ENCODE peak calls at places on chromosome 3, in nine cellular contexts. M, H, T, D, Y, X, W, S and Z are unnamed samples.

GRCh38 chr3:185933374-185933950 is 4.4 kb downstream of the TRA2B start:
- DNase-seq in M (no peak), H (no peak), T (no peak), D (no peak), Y (no peak), X (no peak), W (no peak), S (no peak), Z (no peak)

GRCh38 chr3:4680881-4681300 is 187.7 kb downstream of the ITPR1 start:
- DNase-seq in M (peak), H (no peak), T (no peak), D (no peak), Y (no peak), X (no peak), W (no peak), S (no peak), Z (no peak)

GRCh38 chr3:8445861-8446260 is 55.8 kb upstream of the LMCD1 start:
- DNase-seq in M (peak), H (no peak), T (no peak), D (no peak), Y (no peak), X (no peak), W (peak), S (no peak), Z (no peak)

GRCh38 chr3:151912041-151912440 is 38.6 kb downstream of the SUCNR1 start:
- DNase-seq in M (peak), H (no peak), T (no peak), D (no peak), Y (no peak), X (no peak), W (no peak), S (no peak), Z (no peak)

GRCh38 chr3:127800508-127800907 is 21.8 kb downstream of the MGLL start:
- DNase-seq in M (peak), H (no peak), T (no peak), D (no peak), Y (no peak), X (peak), W (no peak), S (no peak), Z (peak)

GRCh38 chr3:133531981-133532380 is 41.5 kb upstream of the CDV3 start:
- DNase-seq in M (peak), H (no peak), T (no peak), D (no peak), Y (no peak), X (no peak), W (peak), S (no peak), Z (no peak)

GRCh38 chr3:72887378-72887722 is 496 bp upstream of the GXYLT2 start:
- DNase-seq in M (peak), H (no peak), T (no peak), D (no peak), Y (no peak), X (no peak), W (peak), S (no peak), Z (no peak)

GRCh38 chr3:195818301-195818700 is 6.6 kb upstream of the MUC4 start:
- DNase-seq in M (no peak), H (no peak), T (no peak), D (no peak), Y (no peak), X (no peak), W (no peak), S (no peak), Z (no peak)

GRCh38 chr3:111517801-111518200 is 24.2 kb upstream of the CD96 start:
- DNase-seq in M (no peak), H (no peak), T (no peak), D (no peak), Y (no peak), X (no peak), W (no peak), S (no peak), Z (no peak)

GRCh38 chr3:45035441-45036301 is 9.6 kb downstream of the CLEC3B start:
- DNase-seq in M (no peak), H (peak), T (peak), D (no peak), Y (peak), X (no peak), W (peak), S (no peak), Z (no peak)

GRCh38 chr3:63870606-63871005 is 6.9 kb downstream of the ATXN7 start:
- DNase-seq in M (no peak), H (no peak), T (no peak), D (no peak), Y (no peak), X (no peak), W (no peak), S (no peak), Z (no peak)

GRCh38 chr3:153210660-153211059 is 48.6 kb downstream of the RAP2B start:
- DNase-seq in M (no peak), H (no peak), T (no peak), D (no peak), Y (no peak), X (no peak), W (no peak), S (no peak), Z (no peak)

GRCh38 chr3:5122741-5123706 is 932 bp downstream of the ARL8B start:
- DNase-seq in M (peak), H (peak), T (peak), D (no peak), Y (peak), X (no peak), W (peak), S (peak), Z (no peak)